ENCODE peak calls at places on chromosomes 11 and 22, in seven cellular contexts. P, E, Q, B, M, S and R are unnamed samples.

GRCh38 chr11:118277312-118277711 is 13.2 kb upstream of the MPZL2 start:
- DNase-seq in M (peak), E (no peak), P (peak), S (no peak), Q (no peak), B (peak), R (no peak)

GRCh38 chr11:123083623-123084029 is 21.7 kb upstream of the HSPA8 start:
- DNase-seq in S (peak), M (peak), P (peak), Q (peak), E (peak), B (peak), R (no peak)

GRCh38 chr11:43788394-43788793 is 92.2 kb upstream of the ALKBH3 start:
- DNase-seq in B (no peak), Q (no peak), P (no peak), E (no peak), M (no peak), S (no peak), R (peak)

GRCh38 chr22:19514831-19515565 is 9.2 kb downstream of the CLDN5 start:
- DNase-seq in Q (no peak), P (no peak), M (no peak), E (no peak), B (no peak), S (no peak), R (peak)

GRCh38 chr11:130947889-130948288 is 31.6 kb upstream of the SNX19 start:
- DNase-seq in P (no peak), S (no peak), M (peak), B (no peak), E (no peak), Q (no peak), R (no peak)

GRCh38 chr11:36341915-36342314 is 45.8 kb downstream of the PRR5L start:
- DNase-seq in E (no peak), Q (no peak), B (no peak), M (no peak), S (no peak), P (no peak), R (no peak)

GRCh38 chr22:29782061-29782845 is 15.1 kb downstream of the UQCR10 start:
- DNase-seq in S (no peak), Q (no peak), M (peak), P (peak), B (no peak), E (peak), R (no peak)

GRCh38 chr22:17213976-17214375 is 5.3 kb downstream of the ADA2 start:
- DNase-seq in P (no peak), M (peak), S (peak), E (no peak), Q (peak), B (no peak), R (peak)

GRCh38 chr22:27780161-27780575 is 21.4 kb downstream of the MN1 start:
- DNase-seq in M (peak), P (no peak), Q (no peak), S (no peak), E (no peak), B (no peak), R (no peak)

GRCh38 chr11:119622454-119623143 is 106.4 kb downstream of the NECTIN1 start:
- DNase-seq in B (no peak), Q (no peak), M (no peak), P (no peak), E (no peak), S (no peak), R (no peak)

GRCh38 chr11:119625206-119625988 is 103.6 kb downstream of the NECTIN1 start:
- DNase-seq in Q (no peak), S (no peak), B (no peak), E (no peak), P (no peak), M (peak), R (no peak)

GRCh38 chr11:119626197-119626909 is 102.6 kb downstream of the NECTIN1 start:
- DNase-seq in E (no peak), Q (no peak), B (no peak), S (peak), M (no peak), P (no peak), R (no peak)

GRCh38 chr11:119623682-119624081 is 105.3 kb downstream of the NECTIN1 start:
- DNase-seq in M (no peak), Q (no peak), B (no peak), P (no peak), S (no peak), E (no peak), R (no peak)

DNA sequence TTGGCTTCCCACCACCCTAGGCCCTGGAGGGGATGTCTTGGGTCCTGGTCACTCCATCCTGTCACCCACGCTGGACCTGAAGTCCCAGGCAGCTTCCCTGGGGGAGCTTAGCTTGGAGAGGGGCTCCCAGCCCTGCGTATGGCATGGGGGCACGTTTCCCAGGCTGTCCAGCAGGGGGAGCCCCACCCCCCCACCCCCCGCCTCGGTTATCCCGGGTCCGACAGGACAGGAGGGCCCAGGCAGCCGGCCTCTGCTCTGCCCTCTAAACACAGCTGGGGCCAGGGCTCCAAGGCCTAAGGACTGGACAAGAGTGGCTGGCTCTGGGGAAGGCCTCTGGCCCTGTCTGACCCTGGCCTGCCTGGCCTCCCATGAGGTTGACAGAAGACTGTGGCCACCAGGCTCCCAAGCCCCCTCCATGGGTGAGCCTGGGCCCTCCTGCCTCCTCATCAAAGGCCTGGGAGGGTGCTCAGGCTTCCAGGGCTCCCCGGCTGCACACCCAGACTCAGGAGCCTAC is 104.8 kb downstream of the NECTIN1 start:
- DNase-seq in E (no peak), P (no peak), B (no peak), Q (peak), S (peak), M (no peak), R (peak)
- TF ChIP-seq CTCF in E (no peak), P (peak), B (peak), Q (peak), S (peak), M (peak), R (peak)

GRCh38 chr22:36384766-36385400 is 2.9 kb downstream of the MYH9 start:
- DNase-seq in S (no peak), E (no peak), B (no peak), P (no peak), M (peak), Q (no peak), R (no peak)
- TF ChIP-seq CTCF in S (no peak), E (no peak), B (no peak), P (no peak), M (peak), Q (no peak), R (no peak)

GRCh38 chr11:10692716-10693115 is 839 bp downstream of the IRAG1 start:
- DNase-seq in E (no peak), S (no peak), B (no peak), M (no peak), Q (no peak), P (no peak), R (no peak)

GRCh38 chr11:10693509-10694071 is at the start of gene IRAG1:
- DNase-seq in E (peak), Q (no peak), B (no peak), M (peak), S (peak), P (no peak), R (peak)

GRCh38 chr11:10683429-10683828 is 10.1 kb downstream of the IRAG1 start:
- DNase-seq in S (no peak), E (no peak), B (no peak), Q (no peak), P (no peak), M (no peak), R (no peak)

GRCh38 chr11:10688401-10688800 is 5.2 kb downstream of the IRAG1 start:
- DNase-seq in M (no peak), P (peak), B (peak), E (no peak), S (no peak), Q (peak), R (no peak)
- TF ChIP-seq CTCF in M (peak), P (peak), B (peak), E (no peak), S (peak), Q (peak), R (peak)

GRCh38 chr11:34342008-34342533 is 15.7 kb downstream of the ABTB2 start:
- DNase-seq in P (peak), S (no peak), E (peak), B (no peak), Q (no peak), M (no peak), R (no peak)
- TF ChIP-seq CTCF in P (no peak), S (no peak), E (no peak), B (no peak), Q (no peak), M (no peak), R (no peak)

GRCh38 chr11:65479184-65480145 is 19.4 kb upstream of the MALAT1 start:
- DNase-seq in B (no peak), E (peak), P (no peak), M (peak), S (peak), Q (no peak), R (peak)
- TF ChIP-seq CTCF in B (peak), E (no peak), P (no peak), M (peak), S (peak), Q (peak), R (no peak)

DNA sequence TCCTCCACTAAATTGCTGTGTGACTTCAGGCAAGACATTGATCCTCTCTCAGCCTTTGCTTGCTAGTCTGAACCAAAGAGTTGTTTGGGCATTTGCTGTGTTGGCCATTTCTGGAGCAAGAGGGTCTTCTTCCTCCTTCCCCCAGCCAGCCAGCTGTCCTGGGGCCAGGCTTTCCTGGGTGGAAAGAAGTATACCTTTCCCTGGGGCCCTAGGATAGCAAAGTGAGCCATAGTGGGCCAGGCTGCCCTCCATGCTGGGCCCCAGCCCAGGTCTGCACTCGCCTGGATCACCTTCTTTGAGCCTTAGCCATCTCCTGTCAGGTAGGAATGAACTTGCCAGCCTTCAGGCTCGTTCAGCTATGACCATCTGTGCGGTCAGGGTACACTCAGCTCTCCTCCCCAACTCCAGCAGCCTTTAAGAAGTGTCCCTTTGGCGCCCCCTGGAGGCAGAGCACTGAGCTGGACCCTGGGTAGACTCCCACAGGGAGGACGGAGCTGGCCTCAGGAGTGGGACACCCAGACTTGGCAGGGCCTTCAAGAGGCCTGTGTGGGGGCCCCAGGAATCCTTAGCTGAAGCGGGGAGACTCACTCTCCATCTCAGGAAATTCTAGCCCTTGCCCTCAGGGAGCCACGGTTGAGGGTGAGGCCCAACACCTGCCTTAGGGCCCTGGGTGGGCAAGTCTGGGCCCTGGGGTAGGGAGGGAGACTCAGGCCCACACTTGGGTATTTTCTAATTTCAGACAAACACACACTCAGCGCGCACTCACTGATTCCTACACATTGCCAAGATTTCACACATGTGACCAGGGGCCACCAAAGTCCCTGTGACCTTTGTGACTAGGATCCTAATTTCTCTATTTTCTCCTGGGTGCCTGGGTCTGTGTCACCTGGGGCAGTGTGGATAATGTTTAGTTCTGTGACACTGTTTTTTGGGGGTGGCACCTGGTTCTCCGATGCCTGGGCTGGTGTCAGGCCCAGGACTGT is 35.6 kb upstream of the TPBGL start:
- DNase-seq in M (peak), B (peak), E (peak), S (peak), Q (peak), P (peak), R (peak)
- TF ChIP-seq CTCF in M (peak), B (peak), E (peak), S (peak), Q (peak), P (peak), R (peak)